ENCODE peak calls at places on chromosome 20, in six cellular contexts. One of them, this sample, is unnamed.

GRCh38 chr20:36219671-36220220 is 16.5 kb upstream of the AAR2 start:
- DNase-seq in mesendoderm: no peak
- DNase-seq in trophoblast cell: no peak
- DNase-seq in neuronal stem cell: no peak
- DNase-seq in H1: no peak
- DNase-seq in H9: no peak
- DNase-seq in this sample: no peak

GRCh38 chr20:35329435-35330139 is 37.4 kb upstream of the FAM83C start:
- DNase-seq in mesendoderm: peak
- DNase-seq in trophoblast cell: peak
- DNase-seq in neuronal stem cell: peak
- DNase-seq in H1: peak
- DNase-seq in H9: peak
- DNase-seq in this sample: peak

GRCh38 chr20:34634392-34634791 is 42.5 kb downstream of the PIGU start:
- DNase-seq in mesendoderm: no peak
- DNase-seq in trophoblast cell: peak
- DNase-seq in neuronal stem cell: no peak
- DNase-seq in H1: no peak
- DNase-seq in H9: no peak
- DNase-seq in this sample: no peak

GRCh38 chr20:23550227-23550626 is 18.1 kb downstream of the CST9L start:
- DNase-seq in mesendoderm: no peak
- DNase-seq in trophoblast cell: no peak
- DNase-seq in neuronal stem cell: no peak
- DNase-seq in H1: no peak
- DNase-seq in H9: no peak
- DNase-seq in this sample: no peak

GRCh38 chr20:34651200-34651599 is 25.7 kb downstream of the PIGU start:
- DNase-seq in mesendoderm: no peak
- DNase-seq in trophoblast cell: no peak
- DNase-seq in neuronal stem cell: no peak
- DNase-seq in H1: no peak
- DNase-seq in H9: no peak
- DNase-seq in this sample: no peak

GRCh38 chr20:14816471-14816870 is 479.1 kb upstream of the FLRT3 start:
- DNase-seq in mesendoderm: no peak
- DNase-seq in trophoblast cell: no peak
- DNase-seq in neuronal stem cell: no peak
- DNase-seq in H1: no peak
- DNase-seq in H9: no peak
- DNase-seq in this sample: no peak

GRCh38 chr20:12173333-12173732 is 255.6 kb downstream of the BTBD3 start:
- DNase-seq in mesendoderm: no peak
- DNase-seq in trophoblast cell: no peak
- DNase-seq in neuronal stem cell: no peak
- DNase-seq in H1: no peak
- DNase-seq in H9: no peak
- DNase-seq in this sample: peak

GRCh38 chr20:56778765-56779195 is 149.7 kb downstream of the TFAP2C start:
- DNase-seq in mesendoderm: peak
- DNase-seq in trophoblast cell: no peak
- DNase-seq in neuronal stem cell: no peak
- DNase-seq in H1: peak
- DNase-seq in H9: peak
- DNase-seq in this sample: peak

GRCh38 chr20:23889775-23890187 is 10.2 kb upstream of the CST5 start:
- DNase-seq in mesendoderm: peak
- DNase-seq in trophoblast cell: peak
- DNase-seq in neuronal stem cell: peak
- DNase-seq in H1: peak
- DNase-seq in H9: peak
- DNase-seq in this sample: peak

GRCh38 chr20:17761612-17762011 is 61.8 kb downstream of the BANF2 start:
- DNase-seq in mesendoderm: peak
- DNase-seq in trophoblast cell: no peak
- DNase-seq in neuronal stem cell: no peak
- DNase-seq in H1: no peak
- DNase-seq in H9: peak
- DNase-seq in this sample: no peak

GRCh38 chr20:18750735-18751134 is 62.8 kb upstream of the SCP2D1 start:
- DNase-seq in mesendoderm: no peak
- DNase-seq in trophoblast cell: no peak
- DNase-seq in neuronal stem cell: peak
- DNase-seq in H1: no peak
- DNase-seq in H9: no peak
- DNase-seq in this sample: no peak

GRCh38 chr20:15022921-15023320 is 685.5 kb upstream of the FLRT3 start:
- DNase-seq in mesendoderm: no peak
- DNase-seq in trophoblast cell: peak
- DNase-seq in neuronal stem cell: no peak
- DNase-seq in H1: no peak
- DNase-seq in H9: no peak
- DNase-seq in this sample: no peak

GRCh38 chr20:18322551-18322950 is 34.2 kb downstream of the ZNF133 start:
- DNase-seq in mesendoderm: no peak
- DNase-seq in trophoblast cell: no peak
- DNase-seq in neuronal stem cell: no peak
- DNase-seq in H1: no peak
- DNase-seq in H9: no peak
- DNase-seq in this sample: no peak

GRCh38 chr20:51531141-51531710 is 11.3 kb downstream of the NFATC2 start:
- DNase-seq in mesendoderm: no peak
- DNase-seq in trophoblast cell: peak
- DNase-seq in neuronal stem cell: no peak
- DNase-seq in H1: no peak
- DNase-seq in H9: no peak
- DNase-seq in this sample: peak

GRCh38 chr20:61604494-61604893 is 352.4 kb downstream of the CDH4 start:
- DNase-seq in mesendoderm: no peak
- DNase-seq in trophoblast cell: no peak
- DNase-seq in neuronal stem cell: no peak
- DNase-seq in H1: no peak
- DNase-seq in H9: no peak
- DNase-seq in this sample: no peak

GRCh38 chr20:24762791-24763350 is 186.2 kb upstream of the CST7 start:
- DNase-seq in mesendoderm: no peak
- DNase-seq in trophoblast cell: no peak
- DNase-seq in neuronal stem cell: no peak
- DNase-seq in H1: no peak
- DNase-seq in H9: peak
- DNase-seq in this sample: no peak

GRCh38 chr20:23331951-23332350 is 18.6 kb upstream of the NXT1 start:
- DNase-seq in mesendoderm: no peak
- DNase-seq in trophoblast cell: no peak
- DNase-seq in neuronal stem cell: no peak
- DNase-seq in H1: no peak
- DNase-seq in H9: no peak
- DNase-seq in this sample: no peak

GRCh38 chr20:54645445-54646155 is 170.2 kb downstream of the DOK5 start:
- DNase-seq in mesendoderm: no peak
- DNase-seq in trophoblast cell: no peak
- DNase-seq in neuronal stem cell: no peak
- DNase-seq in H1: no peak
- DNase-seq in H9: no peak
- DNase-seq in this sample: no peak

GRCh38 chr20:12166053-12166717 is 248.5 kb downstream of the BTBD3 start:
- DNase-seq in mesendoderm: no peak
- DNase-seq in trophoblast cell: peak
- DNase-seq in neuronal stem cell: no peak
- DNase-seq in H1: no peak
- DNase-seq in H9: no peak
- DNase-seq in this sample: peak

GRCh38 chr20:33897313-33897912 is 86.3 kb downstream of the CHMP4B start:
- DNase-seq in mesendoderm: no peak
- DNase-seq in trophoblast cell: peak
- DNase-seq in neuronal stem cell: no peak
- DNase-seq in H1: no peak
- DNase-seq in H9: no peak
- DNase-seq in this sample: no peak

GRCh38 chr20:58308680-58309527 is 611 bp upstream of the RAB22A start:
- DNase-seq in mesendoderm: peak
- DNase-seq in trophoblast cell: peak
- DNase-seq in neuronal stem cell: peak
- DNase-seq in H1: peak
- DNase-seq in H9: peak
- DNase-seq in this sample: peak

GRCh38 chr20:11452326-11452725 is 465.4 kb upstream of the BTBD3 start:
- DNase-seq in mesendoderm: peak
- DNase-seq in trophoblast cell: no peak
- DNase-seq in neuronal stem cell: no peak
- DNase-seq in H1: no peak
- DNase-seq in H9: no peak
- DNase-seq in this sample: peak

GRCh38 chr20:39961667-39962066 is 727.4 kb downstream of the MAFB start:
- DNase-seq in mesendoderm: no peak
- DNase-seq in trophoblast cell: no peak
- DNase-seq in neuronal stem cell: no peak
- DNase-seq in H1: no peak
- DNase-seq in H9: no peak
- DNase-seq in this sample: no peak

GRCh38 chr20:11556410-11556809 is 361.3 kb upstream of the BTBD3 start:
- DNase-seq in mesendoderm: no peak
- DNase-seq in trophoblast cell: no peak
- DNase-seq in neuronal stem cell: no peak
- DNase-seq in H1: no peak
- DNase-seq in H9: no peak
- DNase-seq in this sample: no peak

GRCh38 chr20:53413188-53413631 is 180.4 kb downstream of the ZNF217 start:
- DNase-seq in mesendoderm: peak
- DNase-seq in trophoblast cell: peak
- DNase-seq in neuronal stem cell: peak
- DNase-seq in H1: peak
- DNase-seq in H9: peak
- DNase-seq in this sample: no peak

GRCh38 chr20:3258429-3258828 is 19.4 kb upstream of the SLC4A11 start:
- DNase-seq in mesendoderm: no peak
- DNase-seq in trophoblast cell: no peak
- DNase-seq in neuronal stem cell: no peak
- DNase-seq in H1: no peak
- DNase-seq in H9: no peak
- DNase-seq in this sample: no peak

GRCh38 chr20:48189177-48189576 is 403.9 kb upstream of the SULF2 start:
- DNase-seq in mesendoderm: peak
- DNase-seq in trophoblast cell: no peak
- DNase-seq in neuronal stem cell: no peak
- DNase-seq in H1: no peak
- DNase-seq in H9: peak
- DNase-seq in this sample: no peak

GRCh38 chr20:297925-298754 is 770 bp downstream of the ZCCHC3 start:
- DNase-seq in mesendoderm: peak
- DNase-seq in trophoblast cell: peak
- DNase-seq in neuronal stem cell: no peak
- DNase-seq in H1: peak
- DNase-seq in H9: no peak
- DNase-seq in this sample: peak
- H2BK120ac ChIP-seq in mesendoderm: no peak
- H2BK120ac ChIP-seq in trophoblast cell: peak
- H2BK120ac ChIP-seq in neuronal stem cell: no peak
- H2BK120ac ChIP-seq in H1: peak
- H2BK120ac ChIP-seq in H9: no peak
- H2BK120ac ChIP-seq in this sample: peak

GRCh38 chr20:63859166-63859699 is 2.1 kb upstream of the ABHD16B start:
- DNase-seq in mesendoderm: no peak
- DNase-seq in trophoblast cell: no peak
- DNase-seq in neuronal stem cell: no peak
- DNase-seq in H1: no peak
- DNase-seq in H9: no peak
- DNase-seq in this sample: no peak
- H2BK120ac ChIP-seq in mesendoderm: no peak
- H2BK120ac ChIP-seq in trophoblast cell: no peak
- H2BK120ac ChIP-seq in neuronal stem cell: no peak
- H2BK120ac ChIP-seq in H1: no peak
- H2BK120ac ChIP-seq in H9: no peak
- H2BK120ac ChIP-seq in this sample: no peak

DNA sequence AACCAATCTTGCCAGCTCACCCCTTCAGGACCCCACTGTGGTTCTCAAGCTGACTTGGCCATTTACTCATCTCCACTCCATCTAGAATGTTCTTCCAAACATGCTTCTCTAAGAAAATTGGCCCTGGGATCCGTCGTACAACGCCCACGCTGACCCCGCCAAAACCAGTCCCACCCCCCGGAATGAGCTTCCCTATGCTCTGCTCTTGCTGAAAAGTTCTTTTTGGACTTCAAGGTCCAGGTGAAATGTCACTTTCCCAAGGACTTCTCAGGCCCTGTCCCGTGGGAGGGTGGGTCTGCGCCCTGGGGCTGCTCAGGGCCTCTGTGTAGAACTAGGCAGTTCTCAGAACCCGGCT is 9.9 kb downstream of the NOL4L start:
- DNase-seq in mesendoderm: no peak
- DNase-seq in trophoblast cell: no peak
- DNase-seq in neuronal stem cell: no peak
- DNase-seq in H1: no peak
- DNase-seq in H9: no peak
- DNase-seq in this sample: no peak
- H2BK120ac ChIP-seq in mesendoderm: no peak
- H2BK120ac ChIP-seq in trophoblast cell: peak
- H2BK120ac ChIP-seq in neuronal stem cell: no peak
- H2BK120ac ChIP-seq in H1: no peak
- H2BK120ac ChIP-seq in H9: no peak
- H2BK120ac ChIP-seq in this sample: peak

GRCh38 chr20:50113420-50114224 is 672 bp upstream of the UBE2V1 start:
- DNase-seq in mesendoderm: no peak
- DNase-seq in trophoblast cell: peak
- DNase-seq in neuronal stem cell: no peak
- DNase-seq in H1: no peak
- DNase-seq in H9: no peak
- DNase-seq in this sample: no peak
- H2BK120ac ChIP-seq in mesendoderm: no peak
- H2BK120ac ChIP-seq in trophoblast cell: no peak
- H2BK120ac ChIP-seq in neuronal stem cell: no peak
- H2BK120ac ChIP-seq in H1: no peak
- H2BK120ac ChIP-seq in H9: no peak
- H2BK120ac ChIP-seq in this sample: peak

DNA sequence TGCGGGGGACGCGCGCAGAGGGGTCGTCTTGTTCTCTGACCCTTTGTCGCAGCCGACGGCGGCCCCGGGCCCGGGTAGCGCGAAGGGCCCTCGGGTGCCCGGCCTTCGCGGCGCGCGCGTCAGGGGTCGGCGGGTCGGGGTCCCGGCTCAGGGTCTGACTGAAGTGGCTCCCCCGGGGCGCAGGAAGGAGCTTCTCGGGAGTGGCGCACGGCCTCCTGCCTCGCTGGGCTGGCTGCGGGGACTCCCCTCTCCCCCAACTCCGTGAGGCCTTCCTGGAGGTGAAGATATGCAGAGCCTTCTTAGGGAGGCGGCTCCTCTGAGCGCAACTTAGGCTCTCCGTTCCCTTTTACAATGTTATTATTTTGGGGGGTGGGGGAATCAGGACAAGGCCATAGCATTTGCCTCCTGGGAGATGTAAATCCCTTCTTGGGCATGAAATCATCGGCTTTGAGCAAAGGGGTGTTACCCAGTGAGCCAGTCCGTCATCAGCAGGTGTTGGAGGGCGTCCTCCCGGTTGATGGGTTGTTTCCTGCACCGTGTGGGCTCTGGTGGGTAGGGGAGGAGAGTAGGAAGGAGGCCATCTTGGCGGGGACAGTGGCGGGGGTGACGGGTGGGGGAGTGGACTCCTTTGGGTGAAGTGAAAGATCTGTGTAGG is 523 bp downstream of the CDS2 start:
- DNase-seq in mesendoderm: peak
- DNase-seq in trophoblast cell: peak
- DNase-seq in neuronal stem cell: peak
- DNase-seq in H1: peak
- DNase-seq in H9: peak
- DNase-seq in this sample: peak
- H2BK120ac ChIP-seq in mesendoderm: no peak
- H2BK120ac ChIP-seq in trophoblast cell: peak
- H2BK120ac ChIP-seq in neuronal stem cell: no peak
- H2BK120ac ChIP-seq in H1: no peak
- H2BK120ac ChIP-seq in H9: no peak
- H2BK120ac ChIP-seq in this sample: peak

This sample was measured in IMR-90.